ENCODE peak calls at places on chromosomes 7 and 10, in four cellular contexts. A, D, N and W are unnamed samples.
A peak's percentile ranks its signal among the peaks of the same experiment; 100 is the strongest.

GRCh38 chr7:77727936-77728701 is 31.9 kb downstream of the RSBN1L start:
- DNase-seq in N (peak; percentile 28), A (no peak), D (peak; percentile 15), W (peak; percentile 37)

GRCh38 chr10:129775681-129776080 is 188.4 kb downstream of the EBF3 start:
- DNase-seq in N (no peak), D (no peak), A (peak; percentile 8), W (no peak)

GRCh38 chr7:112969946-112970345 is 116.7 kb downstream of the GPR85 start:
- DNase-seq in A (no peak), D (no peak), N (no peak), W (no peak)

GRCh38 chr7:42315631-42316030 is 78.6 kb upstream of the GLI3 start:
- DNase-seq in D (no peak), N (no peak), A (no peak), W (peak; percentile 13)

GRCh38 chr7:405489-406211 is 114.0 kb downstream of the PDGFA start:
- DNase-seq in N (no peak), A (no peak), D (no peak), W (no peak)

GRCh38 chr7:131602994-131603372 is 46.6 kb upstream of the PODXL start:
- DNase-seq in N (no peak), A (no peak), D (no peak), W (no peak)

GRCh38 chr7:137492889-137493288 is 149.4 kb upstream of the PTN start:
- DNase-seq in N (no peak), D (no peak), A (no peak), W (no peak)

GRCh38 chr10:128069351-128070051 is 56.7 kb downstream of the MKI67 start:
- DNase-seq in D (peak; percentile 42), N (peak; percentile 60), A (peak; percentile 78), W (peak; percentile 82)

GRCh38 chr10:100656479-100656878 is 88.9 kb upstream of the PAX2 start:
- DNase-seq in D (no peak), A (peak; percentile 42), N (peak; percentile 84), W (peak; percentile 89)

GRCh38 chr7:36597099-36597773 is 127.1 kb downstream of the AOAH start:
- DNase-seq in D (no peak), A (no peak), N (no peak), W (no peak)

GRCh38 chr7:76191783-76192240 is 9.9 kb upstream of the SRRM3 start:
- DNase-seq in D (peak; percentile 46), N (peak; percentile 66), A (peak; percentile 34), W (peak; percentile 67)

GRCh38 chr7:76198202-76198601 is 3.5 kb upstream of the SRRM3 start:
- DNase-seq in A (peak; percentile 59), N (no peak), D (no peak), W (no peak)

GRCh38 chr7:76193478-76193877 is 8.2 kb upstream of the SRRM3 start:
- DNase-seq in D (no peak), N (no peak), A (no peak), W (no peak)

GRCh38 chr7:76196786-76197185 is 4.9 kb upstream of the SRRM3 start:
- DNase-seq in A (no peak), D (no peak), N (no peak), W (no peak)

GRCh38 chr7:76193881-76194280 is 7.8 kb upstream of the SRRM3 start:
- DNase-seq in N (no peak), D (no peak), A (no peak), W (no peak)
- TF ChIP-seq ELF4 in N (no peak), D (no peak), A (no peak), W (no peak)

GRCh38 chr10:72276013-72276387 is 2.3 kb downstream of the DDIT4 start:
- DNase-seq in D (no peak), N (no peak), A (no peak), W (no peak)

GRCh38 chr10:72276421-72277339 is 3.0 kb downstream of the DDIT4 start:
- DNase-seq in A (no peak), N (no peak), D (peak; percentile 77), W (no peak)

GRCh38 chr10:72274730-72275350 is 1.1 kb downstream of the DDIT4 start:
- DNase-seq in D (no peak), A (peak; percentile 76), N (peak; percentile 63), W (peak; percentile 63)

GRCh38 chr10:72274213-72274729 is 547 bp downstream of the DDIT4 start:
- DNase-seq in D (no peak), N (peak; percentile 71), A (no peak), W (no peak)

GRCh38 chr10:72275351-72276012 is 1.8 kb downstream of the DDIT4 start:
- DNase-seq in N (peak; percentile 50), D (no peak), A (no peak), W (no peak)
- TF ChIP-seq ELF4 in N (peak; percentile 86), D (no peak), A (no peak), W (no peak)

DNA sequence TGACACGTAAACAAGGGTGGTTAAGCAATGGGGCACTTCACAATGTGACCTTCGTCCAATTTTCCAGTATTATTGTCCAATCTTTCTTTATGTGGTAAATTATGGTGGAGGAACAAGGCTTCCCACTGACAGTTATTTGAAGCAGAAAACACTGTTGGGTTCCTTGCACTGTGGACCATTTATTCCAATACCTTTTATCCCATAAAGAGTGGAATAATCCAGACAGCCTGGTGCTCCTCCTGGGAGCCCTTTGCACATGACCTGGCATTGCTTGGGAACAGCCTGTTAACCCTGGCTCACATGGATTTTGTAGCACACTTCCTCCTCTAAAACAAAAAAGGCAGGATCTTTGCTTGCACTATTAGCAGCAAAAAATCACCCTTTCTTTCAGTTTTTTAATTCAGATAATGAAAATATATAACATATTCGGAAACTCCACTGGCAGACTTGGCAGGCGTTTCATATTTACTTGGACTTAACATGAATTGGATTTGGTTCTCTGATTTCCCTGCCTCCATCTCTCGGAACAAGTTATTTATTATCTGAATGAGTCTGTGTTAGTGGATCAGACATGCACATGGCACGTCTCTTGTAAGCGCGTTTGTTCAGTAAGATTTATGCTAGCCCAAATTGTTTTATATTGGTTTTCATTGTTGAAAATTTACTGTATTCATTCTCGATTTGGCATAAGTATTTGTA is 59.2 kb downstream of the BMPER start:
- DNase-seq in A (no peak), N (no peak), D (no peak), W (no peak)
- TF ChIP-seq ELF4 in A (no peak), N (no peak), D (no peak), W (no peak)

GRCh38 chr7:81030472-81030871 is 111.6 kb upstream of the SEMA3C start:
- DNase-seq in N (no peak), D (no peak), A (no peak), W (no peak)

GRCh38 chr7:81029523-81029922 is 110.7 kb upstream of the SEMA3C start:
- DNase-seq in N (no peak), D (no peak), A (no peak), W (no peak)

GRCh38 chr7:81036041-81036440 is 117.2 kb upstream of the SEMA3C start:
- DNase-seq in A (no peak), D (no peak), N (no peak), W (no peak)

GRCh38 chr7:81031996-81032395 is 113.1 kb upstream of the SEMA3C start:
- DNase-seq in N (no peak), D (no peak), A (no peak), W (no peak)

DNA sequence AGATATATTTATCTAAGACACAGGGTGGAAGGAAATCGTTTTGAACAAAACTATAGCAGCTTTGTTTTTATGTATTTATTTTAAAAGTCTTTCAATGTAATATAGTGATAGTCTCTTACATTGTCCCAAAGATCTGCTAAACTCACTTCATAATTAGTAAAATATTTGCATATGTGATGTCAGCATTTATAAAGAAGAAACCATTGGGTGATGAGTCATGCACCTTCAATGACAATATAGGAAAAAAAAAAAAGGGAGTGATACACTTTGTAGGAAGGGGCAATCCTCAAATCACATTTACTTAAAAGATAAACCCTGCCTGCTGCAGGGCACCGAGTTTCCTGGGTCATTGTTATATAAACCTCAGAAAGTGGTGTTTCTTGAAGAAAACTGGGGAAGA is 112.4 kb upstream of the SEMA3C start:
- DNase-seq in A (no peak), D (no peak), N (no peak), W (no peak)
- TF ChIP-seq ELF4 in A (no peak), D (no peak), N (no peak), W (no peak)